ENCODE peak calls at places on chromosomes 13 and 19, in five cellular contexts. E, D, N, R and C are unnamed samples.

GRCh38 chr19:49761625-49762311 is 1.3 kb downstream of the TSKS start:
- DNase-seq in R (peak; percentile 36), E (no peak), N (no peak), D (peak; percentile 40), C (no peak)

GRCh38 chr19:10260141-10260584 is 8.1 kb downstream of the MRPL4 start:
- DNase-seq in D (no peak), N (no peak), E (no peak), R (no peak), C (peak; percentile 58)

GRCh38 chr13:63609574-63609973 is 2193.9 kb upstream of the PCDH20 start:
- DNase-seq in D (no peak), N (no peak), R (no peak), E (no peak), C (no peak)

GRCh38 chr19:15841875-15842569 is 26.6 kb upstream of the OR10H1 start:
- DNase-seq in E (no peak), R (no peak), N (no peak), D (no peak), C (no peak)

GRCh38 chr19:18418034-18418724 is 1.0 kb upstream of the SSBP4 start:
- DNase-seq in N (no peak), D (peak; percentile 62), R (no peak), E (no peak), C (no peak)

GRCh38 chr13:69423844-69424243 is 683.8 kb upstream of the ATXN8OS start:
- DNase-seq in D (no peak), R (no peak), E (no peak), N (no peak), C (no peak)

GRCh38 chr13:83883061-83883523 is 818 bp upstream of the SLITRK1 start:
- DNase-seq in N (no peak), D (no peak), R (no peak), E (no peak), C (no peak)

GRCh38 chr19:30815889-30816580 is 443.9 kb downstream of the ZNF536 start:
- DNase-seq in N (no peak), R (no peak), E (no peak), D (no peak), C (no peak)

GRCh38 chr19:12913871-12914690 is 5.0 kb downstream of the SYCE2 start:
- DNase-seq in R (no peak), N (no peak), D (peak; percentile 29), E (no peak), C (no peak)

GRCh38 chr13:59061621-59062020 is 1102.1 kb downstream of the DIAPH3 start:
- DNase-seq in D (no peak), R (no peak), N (no peak), E (no peak), C (no peak)

GRCh38 chr13:110107568-110108347 is 199.2 kb downstream of the COL4A1 start:
- DNase-seq in N (no peak), R (no peak), D (no peak), E (no peak), C (no peak)

GRCh38 chr13:49878682-49879081 is 57.5 kb downstream of the SPRYD7 start:
- DNase-seq in E (no peak), N (no peak), R (no peak), D (no peak), C (no peak)

GRCh38 chr19:29622191-29623070 is 16.3 kb downstream of the POP4 start:
- DNase-seq in N (no peak), E (no peak), R (no peak), D (no peak), C (no peak)

GRCh38 chr19:42323852-42324654 is 1.4 kb upstream of the MEGF8 start:
- DNase-seq in E (no peak), D (no peak), R (no peak), N (no peak), C (no peak)

GRCh38 chr13:54852831-54853230 is 1824.2 kb downstream of the OLFM4 start:
- DNase-seq in E (no peak), N (no peak), R (no peak), D (no peak), C (no peak)

GRCh38 chr13:33639640-33640080 is 178.3 kb upstream of the RFC3 start:
- DNase-seq in R (no peak), N (no peak), E (peak; percentile 39), D (no peak), C (no peak)

GRCh38 chr13:21075303-21076264 is 14.2 kb upstream of the LATS2 start:
- DNase-seq in D (no peak), R (peak; percentile 53), E (no peak), N (no peak), C (no peak)

GRCh38 chr19:5541456-5541855 is 26.3 kb downstream of the TINCR start:
- DNase-seq in E (no peak), N (no peak), D (no peak), R (no peak), C (no peak)

GRCh38 chr13:93304868-93305613 is 78.4 kb downstream of the GPC6 start:
- DNase-seq in E (no peak), D (no peak), R (no peak), N (no peak), C (no peak)

GRCh38 chr19:28727133-28727834 is 485.7 kb downstream of the UQCRFS1 start:
- DNase-seq in R (no peak), D (no peak), E (no peak), N (no peak), C (no peak)

GRCh38 chr13:106493569-106493968 is 41.9 kb downstream of the EFNB2 start:
- DNase-seq in N (no peak), D (peak; percentile 47), E (no peak), R (no peak), C (no peak)

GRCh38 chr13:35916186-35916585 is 215.0 kb downstream of the DCLK1 start:
- DNase-seq in D (no peak), R (no peak), N (no peak), E (no peak), C (no peak)

GRCh38 chr13:110915874-110916670 is 1.2 kb upstream of the ANKRD10 start:
- DNase-seq in D (no peak), R (no peak), E (no peak), N (no peak), C (no peak)

GRCh38 chr19:51711702-51712101 is 12.1 kb downstream of the HAS1 start:
- DNase-seq in D (no peak), E (no peak), N (no peak), R (no peak), C (no peak)

GRCh38 chr19:44447864-44448674 is at the start of gene ZNF229:
- DNase-seq in E (peak; percentile 49), N (peak; percentile 41), D (peak; percentile 57), R (peak; percentile 88), C (peak; percentile 72)

GRCh38 chr19:44891016-44891882 is at the start of gene TOMM40:
- DNase-seq in N (peak; percentile 99), R (peak; percentile 100), D (no peak), E (peak; percentile 99), C (no peak)

GRCh38 chr19:10892256-10892655 is 20.9 kb downstream of the CARM1 start:
- DNase-seq in E (no peak), N (no peak), R (no peak), D (no peak), C (no peak)

GRCh38 chr19:14056741-14057356 is 5.0 kb downstream of the PALM3 start:
- DNase-seq in E (no peak), D (no peak), N (no peak), R (no peak), C (no peak)

GRCh38 chr19:13281567-13282291 is 131.5 kb downstream of the IER2 start:
- DNase-seq in D (no peak), N (no peak), R (no peak), E (no peak), C (no peak)

GRCh38 chr13:64525687-64526086 is 2704.4 kb downstream of the PCDH9 start:
- DNase-seq in D (no peak), N (no peak), E (no peak), R (no peak), C (no peak)

GRCh38 chr13:22757530-22758120 is 423.2 kb upstream of the SGCG start:
- DNase-seq in R (no peak), D (no peak), E (no peak), N (no peak), C (no peak)

GRCh38 chr13:42377640-42378382 is 105.9 kb downstream of the AKAP11 start:
- DNase-seq in D (no peak), E (peak; percentile 99), R (no peak), N (no peak), C (no peak)

GRCh38 chr19:48419158-48419920 is 25.9 kb downstream of the GRIN2D start:
- DNase-seq in E (no peak), R (peak; percentile 43), N (no peak), D (peak; percentile 47), C (no peak)

GRCh38 chr13:104315606-104316005 is 1249.4 kb upstream of the SLC10A2 start:
- DNase-seq in R (no peak), D (no peak), E (no peak), N (no peak), C (peak; percentile 99)

GRCh38 chr19:15101479-15102082 is 5.6 kb upstream of the SYDE1 start:
- DNase-seq in R (no peak), D (no peak), N (no peak), E (peak; percentile 12), C (no peak)

GRCh38 chr13:37194428-37194861 is 89.0 kb upstream of the CSNK1A1L start:
- DNase-seq in R (no peak), N (no peak), D (no peak), E (no peak), C (no peak)

GRCh38 chr19:38734426-38735256 is 9.6 kb downstream of the CAPN12 start:
- DNase-seq in R (no peak), D (no peak), E (peak; percentile 45), N (no peak), C (no peak)
- H3K4me3 ChIP-seq in R (no peak overlapping the region), D (no peak overlapping the region), E (no peak overlapping the region), N (no peak overlapping the region), C (peak overlapping the region; percentile 68)

DNA sequence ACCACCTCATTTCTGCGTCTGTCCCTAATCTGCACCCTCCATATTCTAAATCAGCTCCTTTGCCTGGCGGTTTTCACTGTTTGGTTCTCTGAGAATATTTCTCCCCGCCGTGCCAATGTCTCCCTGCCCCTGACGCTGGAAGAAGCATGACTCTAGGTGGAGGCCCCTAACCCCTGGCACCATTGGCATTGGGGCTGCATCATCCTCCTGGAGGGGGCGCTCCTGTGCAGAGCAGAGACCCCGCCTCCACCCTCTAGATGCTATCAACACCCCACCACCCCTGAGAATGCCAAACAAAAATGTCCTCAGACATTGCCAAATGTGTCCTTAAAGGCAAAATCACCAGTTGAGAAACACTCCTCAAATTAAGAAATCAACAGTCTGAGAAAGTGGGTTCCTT is 6.5 kb downstream of the ZSCAN5B start:
- DNase-seq in N (no peak), D (no peak), R (no peak), E (no peak), C (no peak)
- TF ChIP-seq CTCF in N (no peak), D (no peak), R (no peak), E (no peak), C (no peak)

GRCh38 chr19:3403489-3404323 is 37.3 kb downstream of the NFIC start:
- DNase-seq in D (peak; percentile 92), R (peak; percentile 93), N (peak; percentile 93), E (no peak), C (no peak)
- H3K4me3 ChIP-seq in D (peak overlapping the region; percentile 63), R (peak overlapping the region; percentile 67), N (peak overlapping the region; percentile 69), E (no peak overlapping the region), C (peak overlapping the region; percentile 4)

DNA sequence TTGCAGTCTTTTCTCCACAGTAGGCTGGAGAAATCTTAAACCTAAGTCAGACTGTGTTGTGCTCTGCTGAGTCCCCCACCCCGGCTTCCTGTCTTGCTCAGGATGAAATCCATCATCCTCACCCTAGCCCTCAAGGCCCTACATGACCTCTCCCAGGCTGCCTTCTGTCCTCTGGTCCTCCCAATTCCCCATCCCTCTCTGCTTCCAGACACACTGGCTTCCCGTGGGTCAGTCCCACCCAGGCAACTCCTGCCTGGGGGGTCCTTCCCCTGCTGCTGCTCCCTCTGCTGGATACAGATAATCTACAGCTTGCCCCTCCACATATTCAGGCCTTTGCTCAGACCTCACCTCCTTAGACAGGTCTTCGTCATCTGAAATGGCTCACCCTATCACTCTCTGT is 18.4 kb upstream of the CBY2 start:
- DNase-seq in N (no peak), D (no peak), R (no peak), E (no peak), C (no peak)
- TF ChIP-seq CTCF in N (no peak), D (no peak), R (no peak), E (peak; percentile 31), C (peak; percentile 28)